ENCODE peak calls at places on chromosomes 13 and 19, in five cellular contexts. F, H, M, T and Y are unnamed samples.

GRCh38 chr13:104984296-104984818 is 1551.1 kb downstream of the EFNB2 start:
- DNase-seq in M (no peak), T (peak; percentile 10), F (peak; percentile 60), H (peak; percentile 15), Y (peak; percentile 39)

GRCh38 chr19:51339687-51340656 is 2.0 kb downstream of the VSIG10L start:
- DNase-seq in T (peak; percentile 98), M (peak; percentile 99), F (peak; percentile 97), H (peak; percentile 99), Y (peak; percentile 99)

GRCh38 chr19:14544977-14545715 is 15.8 kb downstream of the TECR start:
- DNase-seq in T (no peak), H (peak; percentile 45), M (no peak), F (no peak), Y (no peak)

GRCh38 chr19:39969681-39970423 is 1.1 kb upstream of the PSMC4 start:
- DNase-seq in T (no peak), M (no peak), F (peak; percentile 10), H (no peak), Y (peak; percentile 26)

GRCh38 chr19:50205681-50206138 is 2.3 kb downstream of the MYH14 start:
- DNase-seq in T (no peak), M (no peak), H (peak; percentile 87), F (no peak), Y (peak; percentile 85)

GRCh38 chr13:76622336-76623045 is 263.7 kb downstream of the KCTD12 start:
- DNase-seq in M (no peak), T (no peak), H (no peak), F (no peak), Y (no peak)

GRCh38 chr13:111511805-111512504 is 191.5 kb downstream of the TEX29 start:
- DNase-seq in T (peak; percentile 44), M (no peak), F (no peak), H (no peak), Y (no peak)

GRCh38 chr13:40597735-40598365 is 68.6 kb downstream of the FOXO1 start:
- DNase-seq in T (no peak), M (no peak), H (no peak), F (no peak), Y (peak; percentile 45)

GRCh38 chr19:34041922-34042521 is 130.3 kb upstream of the LSM14A start:
- DNase-seq in H (peak; percentile 70), T (peak; percentile 68), M (peak; percentile 76), F (peak; percentile 69), Y (peak; percentile 76)

GRCh38 chr19:29966594-29967249 is 24.7 kb downstream of the URI1 start:
- DNase-seq in M (no peak), H (no peak), T (no peak), F (no peak), Y (no peak)

GRCh38 chr19:3655402-3656072 is 28.9 kb upstream of the CACTIN start:
- DNase-seq in H (no peak), T (peak; percentile 99), F (no peak), M (no peak), Y (peak; percentile 33)

GRCh38 chr13:26897706-26898550 is 137.3 kb upstream of the GPR12 start:
- DNase-seq in H (no peak), F (no peak), T (no peak), M (no peak), Y (no peak)

GRCh38 chr19:41839211-41839610 is 5.3 kb downstream of the LYPD4 start:
- DNase-seq in T (no peak), H (no peak), M (no peak), F (no peak), Y (no peak)

GRCh38 chr19:5345895-5346386 is 5.3 kb upstream of the PTPRS start:
- DNase-seq in T (peak; percentile 76), F (no peak), M (no peak), H (no peak), Y (no peak)